ENCODE peak calls at places on chromosomes 3 and 15, in six cellular contexts. U, F, W, Z, B and A are unnamed samples.
A peak's percentile ranks its signal among the peaks of the same experiment; 100 is the strongest.

GRCh38 chr3:188091746-188092145 is 62.2 kb upstream of the LPP start:
- DNase-seq in U (peak; percentile 70), F (no peak), W (no peak), Z (no peak), B (no peak), A (no peak)

GRCh38 chr15:57190208-57190607 is 186.1 kb upstream of the CGNL1 start:
- DNase-seq in U (no peak), F (no peak), W (no peak), Z (no peak), B (no peak), A (no peak)

GRCh38 chr3:51386159-51386851 is 1.2 kb downstream of the MANF start:
- DNase-seq in U (peak; percentile 37), F (no peak), W (no peak), Z (no peak), B (no peak), A (no peak)

GRCh38 chr15:78944669-78945407 is at the start of gene CTSH:
- DNase-seq in U (peak; percentile 67), F (peak; percentile 91), W (peak; percentile 46), Z (peak; percentile 67), B (peak; percentile 84), A (peak; percentile 95)

GRCh38 chr15:91254766-91255165 is 154.7 kb downstream of the SV2B start:
- DNase-seq in U (peak; percentile 17), F (no peak), W (no peak), Z (no peak), B (no peak), A (no peak)

GRCh38 chr15:49190586-49190985 is 20.5 kb downstream of the GALK2 start:
- DNase-seq in U (no peak), F (no peak), W (no peak), Z (no peak), B (no peak), A (no peak)

GRCh38 chr3:126259411-126260391 is 79.3 kb upstream of the ALDH1L1 start:
- DNase-seq in U (peak; percentile 35), F (peak; percentile 68), W (peak; percentile 34), Z (no peak), B (no peak), A (peak; percentile 63)

GRCh38 chr15:67019886-67020520 is 45.4 kb upstream of the SMAD3 start:
- DNase-seq in U (no peak), F (no peak), W (no peak), Z (no peak), B (no peak), A (no peak)

GRCh38 chr3:146166450-146167222 is 5.7 kb upstream of the PLOD2 start:
- DNase-seq in U (no peak), F (peak; percentile 21), W (peak; percentile 39), Z (no peak), B (no peak), A (no peak)

GRCh38 chr15:90482124-90483011 is 47.4 kb upstream of the CRTC3 start:
- DNase-seq in U (peak; percentile 60), F (peak; percentile 53), W (peak; percentile 44), Z (no peak), B (peak; percentile 11), A (peak; percentile 27)

GRCh38 chr15:99164119-99164518 is 59.2 kb downstream of the SYNM start:
- DNase-seq in U (no peak), F (no peak), W (no peak), Z (no peak), B (no peak), A (no peak)

GRCh38 chr3:16842710-16843270 is 42.0 kb upstream of the PLCL2 start:
- DNase-seq in U (peak; percentile 33), F (no peak), W (no peak), Z (no peak), B (no peak), A (no peak)

GRCh38 chr3:158920375-158920774 is 118.5 kb downstream of the MFSD1 start:
- DNase-seq in U (no peak), F (no peak), W (no peak), Z (no peak), B (no peak), A (no peak)

GRCh38 chr3:13072239-13073041 is 789 bp downstream of the IQSEC1 start:
- DNase-seq in U (peak; percentile 80), F (no peak), W (no peak), Z (no peak), B (no peak), A (no peak)

GRCh38 chr3:99931059-99931458 is 113.4 kb downstream of the CMSS1 start:
- DNase-seq in U (no peak), F (no peak), W (no peak), Z (no peak), B (no peak), A (no peak)

GRCh38 chr15:34217587-34218225 is 7.1 kb upstream of the EMC4 start:
- DNase-seq in U (no peak), F (no peak), W (peak; percentile 40), Z (no peak), B (no peak), A (no peak)

GRCh38 chr3:183540501-183541234 is 14.8 kb downstream of the KLHL6 start:
- DNase-seq in U (no peak), F (peak; percentile 58), W (no peak), Z (no peak), B (no peak), A (no peak)

GRCh38 chr3:62159693-62160092 is 213.7 kb downstream of the FEZF2 start:
- DNase-seq in U (no peak), F (peak; percentile 85), W (no peak), Z (no peak), B (no peak), A (no peak)

GRCh38 chr3:11282250-11283125 is 10.3 kb downstream of the ATG7 start:
- DNase-seq in U (no peak), F (peak; percentile 32), W (no peak), Z (no peak), B (no peak), A (no peak)

GRCh38 chr3:130323503-130323902 is 22.0 kb upstream of the COL6A5 start:
- DNase-seq in U (no peak), F (no peak), W (no peak), Z (no peak), B (no peak), A (no peak)

GRCh38 chr3:56314842-56315241 is 153.4 kb downstream of the ERC2 start:
- DNase-seq in U (no peak), F (no peak), W (no peak), Z (no peak), B (no peak), A (no peak)